ENCODE peak calls at places on chromosomes 11 and 22, in seven cellular contexts. One of them, this sample, is unnamed.

GRCh38 chr11:85752890-85753581 is 57.9 kb downstream of the SYTL2 start:
- DNase-seq in GM12864: no peak
- DNase-seq in cardiac septum: no peak
- DNase-seq in AG04449: no peak
- DNase-seq in nucleus accumbens: no peak
- DNase-seq in fibroblast of pulmonary artery: no peak
- DNase-seq in hypothalamus: no peak
- DNase-seq in this sample: no peak

GRCh38 chr22:21455334-21456089 is 11.7 kb upstream of the TMEM191C start:
- DNase-seq in AG04449: no peak
- DNase-seq in cardiac septum: no peak
- DNase-seq in hypothalamus: no peak
- DNase-seq in fibroblast of pulmonary artery: no peak
- DNase-seq in GM12864: no peak
- DNase-seq in nucleus accumbens: no peak
- DNase-seq in this sample: no peak

GRCh38 chr11:16226245-16226644 is 130.1 kb downstream of the SOX6 start:
- DNase-seq in fibroblast of pulmonary artery: peak
- DNase-seq in hypothalamus: no peak
- DNase-seq in GM12864: no peak
- DNase-seq in nucleus accumbens: no peak
- DNase-seq in AG04449: peak
- DNase-seq in cardiac septum: peak
- DNase-seq in this sample: peak

GRCh38 chr11:71267807-71268421 is 15.5 kb upstream of the SHANK2 start:
- DNase-seq in AG04449: no peak
- DNase-seq in GM12864: no peak
- DNase-seq in hypothalamus: no peak
- DNase-seq in fibroblast of pulmonary artery: no peak
- DNase-seq in cardiac septum: peak
- DNase-seq in nucleus accumbens: no peak
- DNase-seq in this sample: no peak

GRCh38 chr22:23718371-23719165 is 27.8 kb downstream of the RGL4 start:
- DNase-seq in hypothalamus: no peak
- DNase-seq in cardiac septum: no peak
- DNase-seq in fibroblast of pulmonary artery: no peak
- DNase-seq in AG04449: no peak
- DNase-seq in nucleus accumbens: no peak
- DNase-seq in GM12864: no peak
- DNase-seq in this sample: peak

GRCh38 chr22:37196539-37197450 is 8.7 kb upstream of the C1QTNF6 start:
- DNase-seq in cardiac septum: peak
- DNase-seq in hypothalamus: peak
- DNase-seq in fibroblast of pulmonary artery: peak
- DNase-seq in GM12864: no peak
- DNase-seq in nucleus accumbens: no peak
- DNase-seq in AG04449: peak
- DNase-seq in this sample: peak

GRCh38 chr11:71384561-71384960 is 63.6 kb downstream of the DHCR7 start:
- DNase-seq in hypothalamus: no peak
- DNase-seq in AG04449: no peak
- DNase-seq in nucleus accumbens: no peak
- DNase-seq in fibroblast of pulmonary artery: no peak
- DNase-seq in GM12864: no peak
- DNase-seq in cardiac septum: no peak
- DNase-seq in this sample: no peak

GRCh38 chr22:38572065-38572464 is 2.1 kb upstream of the DMC1 start:
- DNase-seq in GM12864: no peak
- DNase-seq in fibroblast of pulmonary artery: peak
- DNase-seq in nucleus accumbens: no peak
- DNase-seq in cardiac septum: no peak
- DNase-seq in AG04449: no peak
- DNase-seq in hypothalamus: no peak
- DNase-seq in this sample: peak

GRCh38 chr22:29773233-29773632 is 6.1 kb downstream of the UQCR10 start:
- DNase-seq in GM12864: no peak
- DNase-seq in AG04449: no peak
- DNase-seq in cardiac septum: no peak
- DNase-seq in fibroblast of pulmonary artery: no peak
- DNase-seq in hypothalamus: no peak
- DNase-seq in nucleus accumbens: peak
- DNase-seq in this sample: peak

GRCh38 chr11:127624455-127624854 is 623.9 kb upstream of the KIRREL3 start:
- DNase-seq in nucleus accumbens: no peak
- DNase-seq in fibroblast of pulmonary artery: peak
- DNase-seq in AG04449: no peak
- DNase-seq in GM12864: no peak
- DNase-seq in hypothalamus: no peak
- DNase-seq in cardiac septum: no peak
- DNase-seq in this sample: peak

GRCh38 chr11:119975561-119976152 is 162.3 kb downstream of the TRIM29 start:
- DNase-seq in GM12864: no peak
- DNase-seq in hypothalamus: no peak
- DNase-seq in AG04449: no peak
- DNase-seq in nucleus accumbens: peak
- DNase-seq in fibroblast of pulmonary artery: no peak
- DNase-seq in cardiac septum: no peak
- DNase-seq in this sample: no peak

GRCh38 chr11:125167954-125168821 is 3.6 kb downstream of the PKNOX2 start:
- DNase-seq in fibroblast of pulmonary artery: peak
- DNase-seq in GM12864: no peak
- DNase-seq in nucleus accumbens: no peak
- DNase-seq in AG04449: peak
- DNase-seq in hypothalamus: no peak
- DNase-seq in cardiac septum: no peak
- DNase-seq in this sample: no peak

GRCh38 chr11:64283092-64283491 is 1.4 kb downstream of the BAD start:
- DNase-seq in nucleus accumbens: no peak
- DNase-seq in fibroblast of pulmonary artery: no peak
- DNase-seq in AG04449: no peak
- DNase-seq in hypothalamus: no peak
- DNase-seq in cardiac septum: no peak
- DNase-seq in GM12864: no peak
- DNase-seq in this sample: no peak

GRCh38 chr22:20928573-20928967 is 11.4 kb downstream of the CRKL start:
- DNase-seq in AG04449: no peak
- DNase-seq in hypothalamus: no peak
- DNase-seq in fibroblast of pulmonary artery: no peak
- DNase-seq in GM12864: no peak
- DNase-seq in nucleus accumbens: no peak
- DNase-seq in cardiac septum: no peak
- DNase-seq in this sample: no peak

GRCh38 chr11:100863080-100863581 is 176.0 kb downstream of the ARHGAP42 start:
- DNase-seq in fibroblast of pulmonary artery: peak
- DNase-seq in hypothalamus: no peak
- DNase-seq in AG04449: peak
- DNase-seq in GM12864: peak
- DNase-seq in cardiac septum: no peak
- DNase-seq in nucleus accumbens: no peak
- DNase-seq in this sample: peak

This sample was measured in kidney tubule cell.